ENCODE peak calls at places on chromosomes 11 and 22, in nine cellular contexts. C is NCI-H2081 treated with DMSO at 0.1 percent for 48 hours, K is T1000, H is ELR, I is AG08395, W is osteoblast, F is prostate gland, J is fibroblast of the aortic adventitia, E is GM19239. T is an unnamed sample.

GRCh38 chr22:37535159-37535558 is 15.9 kb upstream of the CARD10 start:
- DNase-seq in C (no peak), K (no peak), H (no peak), I (no peak), W (no peak), F (no peak), J (no peak), E (no peak), T (no peak)

GRCh38 chr11:64970731-64971151 is 1.2 kb downstream of the MAJIN start:
- DNase-seq in C (no peak), K (no peak), H (no peak), I (no peak), W (no peak), F (no peak), J (no peak), E (no peak), T (peak)

GRCh38 chr11:1060885-1061616 is 13.6 kb upstream of the MUC2 start:
- DNase-seq in C (no peak), K (peak), H (peak), I (peak), W (peak), F (no peak), J (peak), E (no peak), T (peak)

GRCh38 chr11:6911946-6912345 is 8.9 kb upstream of the OR2D3 start:
- DNase-seq in C (no peak), K (no peak), H (peak), I (no peak), W (peak), F (no peak), J (peak), E (no peak), T (no peak)

GRCh38 chr22:39958916-39959639 is 1.1 kb upstream of the TMA7B start:
- DNase-seq in C (no peak), K (no peak), H (no peak), I (no peak), W (no peak), F (no peak), J (no peak), E (no peak), T (no peak)

GRCh38 chr22:36471341-36471821 is 10.1 kb downstream of the TXN2 start:
- DNase-seq in C (no peak), K (no peak), H (peak), I (no peak), W (no peak), F (no peak), J (peak), E (no peak), T (peak)

GRCh38 chr11:12182650-12183511 is 72.5 kb downstream of the MICAL2 start:
- DNase-seq in C (no peak), K (peak), H (peak), I (peak), W (peak), F (no peak), J (peak), E (no peak), T (peak)

GRCh38 chr11:120645639-120646038 is 134.1 kb downstream of the GRIK4 start:
- DNase-seq in C (peak), K (no peak), H (no peak), I (no peak), W (no peak), F (no peak), J (no peak), E (no peak), T (no peak)

GRCh38 chr11:3367221-3367620 is 11.7 kb downstream of the ZNF195 start:
- DNase-seq in C (no peak), K (no peak), H (peak), I (no peak), W (no peak), F (no peak), J (no peak), E (no peak), T (no peak)

GRCh38 chr11:69171476-69171875 is 15.7 kb downstream of the SMIM38 start:
- DNase-seq in C (no peak), K (no peak), H (no peak), I (no peak), W (no peak), F (no peak), J (no peak), E (no peak), T (no peak)

GRCh38 chr11:18567081-18567480 is 21.5 kb downstream of the UEVLD start:
- DNase-seq in C (no peak), K (no peak), H (peak), I (peak), W (peak), F (no peak), J (no peak), E (no peak), T (no peak)

T was measured in PC-9.